ENCODE peak calls at places on chromosomes 16 and 17, in four cellular contexts. One of them, this sample, is unnamed.

GRCh38 chr17:16407911-16408588 is 7.3 kb upstream of the TRPV2 start:
- DNase-seq in IMR-90: peak
- DNase-seq in SK-N-SH: peak
- DNase-seq in K562: peak
- DNase-seq in this sample: peak

GRCh38 chr16:56013962-56014552 is 138.9 kb upstream of the CES5A start:
- DNase-seq in SK-N-SH: no peak
- DNase-seq in IMR-90: peak
- DNase-seq in K562: peak
- DNase-seq in this sample: no peak

GRCh38 chr16:27781195-27781524 is 231.2 kb downstream of the KATNIP start:
- DNase-seq in K562: no peak
- DNase-seq in SK-N-SH: peak
- DNase-seq in IMR-90: no peak
- DNase-seq in this sample: no peak

GRCh38 chr17:75848523-75849303 is 4.5 kb upstream of the UNC13D start:
- DNase-seq in IMR-90: peak
- DNase-seq in SK-N-SH: peak
- DNase-seq in K562: peak
- DNase-seq in this sample: no peak

GRCh38 chr17:75878174-75878998 is at the start of gene TRIM47:
- DNase-seq in K562: peak
- DNase-seq in SK-N-SH: peak
- DNase-seq in IMR-90: peak
- DNase-seq in this sample: no peak

GRCh38 chr17:3888343-3889171 is 4.3 kb downstream of the CAMKK1 start:
- DNase-seq in SK-N-SH: no peak
- DNase-seq in IMR-90: peak
- DNase-seq in K562: peak
- DNase-seq in this sample: no peak

GRCh38 chr17:55510986-55511721 is at the start of gene SMIM36:
- DNase-seq in K562: no peak
- DNase-seq in IMR-90: no peak
- DNase-seq in SK-N-SH: no peak
- DNase-seq in this sample: no peak

GRCh38 chr17:67821871-67822367 is 3.4 kb upstream of the BPTF start:
- DNase-seq in SK-N-SH: no peak
- DNase-seq in IMR-90: no peak
- DNase-seq in K562: no peak
- DNase-seq in this sample: no peak

GRCh38 chr17:68399638-68400403 is 57.5 kb downstream of the WIPI1 start:
- DNase-seq in IMR-90: peak
- DNase-seq in SK-N-SH: no peak
- DNase-seq in K562: no peak
- DNase-seq in this sample: no peak

GRCh38 chr16:6570520-6570919 is 762.1 kb upstream of the RBFOX1 start:
- DNase-seq in IMR-90: no peak
- DNase-seq in SK-N-SH: no peak
- DNase-seq in K562: no peak
- DNase-seq in this sample: no peak

GRCh38 chr17:3804503-3804931 is 3.5 kb upstream of the ITGAE start:
- DNase-seq in K562: no peak
- DNase-seq in SK-N-SH: no peak
- DNase-seq in IMR-90: peak
- DNase-seq in this sample: peak

GRCh38 chr17:68178831-68179230 is 69.0 kb upstream of the AMZ2 start:
- DNase-seq in K562: no peak
- DNase-seq in IMR-90: no peak
- DNase-seq in SK-N-SH: no peak
- DNase-seq in this sample: no peak

GRCh38 chr17:66982011-66982508 is 17.6 kb downstream of the CACNG4 start:
- DNase-seq in SK-N-SH: no peak
- DNase-seq in K562: no peak
- DNase-seq in IMR-90: no peak
- DNase-seq in this sample: no peak

GRCh38 chr17:27807567-27808470 is 7.5 kb upstream of the NOS2 start:
- DNase-seq in IMR-90: no peak
- DNase-seq in SK-N-SH: no peak
- DNase-seq in K562: peak
- DNase-seq in this sample: peak

GRCh38 chr16:11236855-11237254 is 19.1 kb downstream of the SOCS1 start:
- DNase-seq in K562: no peak
- DNase-seq in IMR-90: no peak
- DNase-seq in SK-N-SH: no peak
- DNase-seq in this sample: no peak

GRCh38 chr17:2867441-2868424 is 71.5 kb downstream of the RAP1GAP2 start:
- DNase-seq in IMR-90: peak
- DNase-seq in SK-N-SH: no peak
- DNase-seq in K562: no peak
- DNase-seq in this sample: no peak

GRCh38 chr17:46881015-46881414 is 29.6 kb downstream of the WNT9B start:
- DNase-seq in K562: no peak
- DNase-seq in IMR-90: no peak
- DNase-seq in SK-N-SH: no peak
- DNase-seq in this sample: no peak

GRCh38 chr17:28949185-28950016 is 1.9 kb downstream of the PHF12 start:
- DNase-seq in SK-N-SH: peak
- DNase-seq in K562: peak
- DNase-seq in IMR-90: no peak
- DNase-seq in this sample: no peak

GRCh38 chr16:6690741-6691140 is 641.9 kb upstream of the RBFOX1 start:
- DNase-seq in IMR-90: no peak
- DNase-seq in K562: no peak
- DNase-seq in SK-N-SH: no peak
- DNase-seq in this sample: no peak

GRCh38 chr16:12257926-12258561 is 281.5 kb downstream of the SNX29 start:
- DNase-seq in IMR-90: no peak
- DNase-seq in K562: peak
- DNase-seq in SK-N-SH: no peak
- DNase-seq in this sample: no peak

GRCh38 chr16:57115504-57116182 is 23.3 kb downstream of the CPNE2 start:
- DNase-seq in SK-N-SH: peak
- DNase-seq in K562: no peak
- DNase-seq in IMR-90: peak
- DNase-seq in this sample: no peak

DNA sequence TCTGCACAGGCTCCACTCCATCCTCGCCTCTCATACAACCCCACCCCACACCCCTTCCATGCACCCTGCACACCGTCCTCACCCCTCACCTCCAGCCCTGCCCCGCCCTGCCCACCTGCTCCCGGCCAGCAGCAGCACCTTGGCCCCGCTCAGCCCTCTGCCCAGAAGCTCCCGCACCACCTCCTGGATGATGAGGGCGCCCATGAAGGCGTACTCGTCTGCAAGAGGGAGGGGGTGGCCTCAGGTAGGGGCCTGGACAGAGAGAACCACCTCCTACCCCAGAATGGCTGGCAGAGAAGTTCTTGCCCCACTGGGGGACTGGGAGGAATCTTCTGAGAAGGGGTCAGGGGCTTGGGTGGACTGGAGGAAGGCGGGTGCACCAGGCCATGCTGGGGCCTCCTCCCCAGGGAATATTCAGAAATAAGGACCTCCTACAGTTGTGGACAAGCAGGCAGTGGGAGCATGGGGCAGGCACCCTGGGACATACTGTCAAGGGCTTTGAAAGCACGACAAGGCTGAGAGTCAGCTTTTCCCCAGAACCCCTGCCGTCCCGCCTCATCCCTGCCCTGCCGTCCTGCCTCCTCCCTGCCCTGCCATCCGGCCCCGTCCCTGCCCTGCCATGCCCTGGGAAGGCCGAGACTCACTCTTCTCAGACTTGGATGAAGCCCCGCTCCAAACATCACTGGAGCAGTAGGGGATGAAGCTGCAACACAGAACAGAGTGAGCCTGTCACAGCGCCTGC is 3.1 kb downstream of the NOTUM start:
- DNase-seq in K562: no peak
- DNase-seq in SK-N-SH: no peak
- DNase-seq in IMR-90: no peak
- DNase-seq in this sample: no peak
- TF ChIP-seq RCOR1 in K562: no peak
- TF ChIP-seq RCOR1 in SK-N-SH: no peak
- TF ChIP-seq RCOR1 in IMR-90: no peak
- TF ChIP-seq RCOR1 in this sample: no peak

DNA sequence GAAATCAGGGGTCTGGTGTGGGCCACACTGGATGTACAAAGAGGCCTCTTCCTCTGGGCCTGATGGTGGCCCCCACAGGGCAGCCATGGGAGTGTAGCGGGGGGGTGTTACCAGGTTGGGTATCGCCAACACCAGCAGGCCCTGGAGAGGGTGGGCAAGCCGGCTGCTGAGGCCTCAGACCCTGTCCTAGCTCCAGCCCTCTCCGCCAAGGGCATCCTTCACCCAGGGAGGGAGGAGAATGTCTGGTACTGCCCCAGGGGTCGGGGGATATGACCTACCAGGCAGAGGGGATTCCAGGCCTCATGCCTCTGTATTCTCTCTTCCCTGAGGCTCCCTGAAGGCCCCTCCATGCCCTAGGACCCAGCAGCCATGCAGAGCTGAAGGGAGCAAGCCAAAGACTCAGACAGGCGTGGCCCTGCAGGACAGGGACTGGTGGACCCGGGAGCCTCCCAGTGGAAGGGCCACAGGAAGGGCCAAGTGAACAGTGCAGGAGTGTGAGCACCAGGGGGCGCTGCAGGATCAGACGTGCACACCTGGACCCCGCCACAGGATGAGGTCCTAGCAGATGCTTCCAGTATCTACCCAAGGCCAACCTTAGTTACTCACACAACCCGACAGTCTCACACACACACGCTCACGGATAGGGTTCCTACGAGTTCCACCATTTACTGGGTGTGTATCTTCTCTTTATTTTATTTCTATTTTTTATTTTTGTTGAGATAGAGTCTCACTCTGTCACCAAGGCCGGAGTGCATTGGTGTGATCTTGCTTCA is 10.9 kb upstream of the CES4A start:
- DNase-seq in K562: peak
- DNase-seq in SK-N-SH: peak
- DNase-seq in IMR-90: peak
- DNase-seq in this sample: peak
- H2AFZ ChIP-seq in K562: peak
- H2AFZ ChIP-seq in SK-N-SH: no peak
- H2AFZ ChIP-seq in IMR-90: peak
- H2AFZ ChIP-seq in this sample: peak

GRCh38 chr16:89921131-89921698 is 1.9 kb upstream of the TUBB3 start:
- DNase-seq in SK-N-SH: no peak
- DNase-seq in K562: no peak
- DNase-seq in IMR-90: no peak
- DNase-seq in this sample: no peak

GRCh38 chr16:89918453-89919347 is at the start of gene MC1R:
- DNase-seq in IMR-90: peak
- DNase-seq in K562: peak
- DNase-seq in SK-N-SH: peak
- DNase-seq in this sample: no peak

GRCh38 chr16:89917773-89918452 is 749 bp upstream of the MC1R start:
- DNase-seq in SK-N-SH: peak
- DNase-seq in K562: peak
- DNase-seq in IMR-90: peak
- DNase-seq in this sample: peak

GRCh38 chr16:89920723-89921122 is 2.1 kb downstream of the MC1R start:
- DNase-seq in K562: no peak
- DNase-seq in SK-N-SH: no peak
- DNase-seq in IMR-90: peak
- DNase-seq in this sample: no peak

GRCh38 chr16:89919535-89920406 is 1.1 kb downstream of the MC1R start:
- DNase-seq in SK-N-SH: no peak
- DNase-seq in K562: no peak
- DNase-seq in IMR-90: no peak
- DNase-seq in this sample: no peak
- TF ChIP-seq RCOR1 in SK-N-SH: no peak
- TF ChIP-seq RCOR1 in K562: no peak
- TF ChIP-seq RCOR1 in IMR-90: no peak
- TF ChIP-seq RCOR1 in this sample: no peak

DNA sequence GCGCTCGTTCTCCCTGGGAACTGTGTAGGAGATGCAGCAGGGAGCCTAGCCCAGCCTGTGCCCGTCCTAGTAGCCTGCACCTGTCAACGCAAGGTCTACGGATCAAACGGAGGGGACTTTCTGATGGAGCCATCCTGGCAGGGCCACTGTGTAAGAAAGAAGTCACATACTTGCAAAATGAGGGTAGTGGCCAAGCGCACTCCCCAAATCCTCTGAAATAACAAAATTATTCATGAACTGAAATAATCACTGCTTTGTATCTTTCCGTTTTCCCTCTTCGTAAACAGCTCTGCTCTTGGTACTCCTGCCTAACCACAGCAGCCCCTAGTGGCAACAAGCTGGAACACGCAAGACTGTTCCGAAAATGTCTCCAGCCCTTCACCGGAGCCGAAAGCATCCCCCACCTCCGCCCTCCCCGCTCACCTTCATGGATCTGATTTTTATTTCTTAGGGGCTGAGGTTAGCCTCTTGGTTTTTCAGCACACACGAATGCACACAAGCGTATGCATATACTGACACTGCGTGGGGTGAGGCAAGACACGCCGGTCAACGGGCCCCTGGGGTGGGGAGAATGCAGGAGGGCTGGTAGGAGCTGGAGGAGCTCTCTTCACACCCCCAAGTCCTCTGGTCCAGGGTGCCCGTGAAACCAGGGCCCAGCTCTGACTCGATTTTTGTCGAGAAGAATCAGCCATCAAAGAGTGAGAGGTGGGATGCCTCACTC is 100.8 kb downstream of the ABCC12 start:
- DNase-seq in SK-N-SH: peak
- DNase-seq in K562: peak
- DNase-seq in IMR-90: peak
- DNase-seq in this sample: no peak
- H2AFZ ChIP-seq in SK-N-SH: no peak
- H2AFZ ChIP-seq in K562: peak
- H2AFZ ChIP-seq in IMR-90: peak
- H2AFZ ChIP-seq in this sample: peak

DNA sequence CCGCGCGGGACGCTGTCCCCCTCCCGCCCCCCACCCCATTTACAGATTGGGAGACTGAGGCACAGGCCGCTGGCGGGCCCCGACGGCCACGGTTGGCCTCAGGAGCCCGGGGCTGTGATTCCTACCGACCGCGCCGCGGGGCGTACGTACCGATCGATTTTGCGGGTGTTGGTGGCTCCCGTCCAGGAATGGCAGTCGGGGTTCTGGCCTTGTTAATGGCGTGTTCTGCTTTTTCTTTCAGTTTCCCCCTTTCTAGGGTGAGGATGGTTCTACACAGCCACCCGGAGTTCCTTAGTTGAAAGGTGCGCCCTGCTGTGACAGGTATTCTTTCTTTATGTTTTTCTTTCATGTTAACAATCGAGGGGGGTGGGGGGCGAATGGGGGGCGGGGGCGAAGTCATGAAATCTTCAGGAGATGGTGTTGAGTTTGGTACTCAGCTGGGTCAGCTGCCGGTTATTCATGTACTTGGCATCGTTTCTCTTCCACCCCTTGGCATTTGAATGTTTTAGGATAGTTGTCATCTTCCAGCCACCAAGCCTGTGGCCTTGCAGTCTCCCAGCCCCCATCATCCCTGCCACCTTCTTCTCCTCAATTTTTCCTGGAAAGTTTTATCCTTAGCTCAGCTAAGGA is 750 bp downstream of the CYLD start:
- DNase-seq in IMR-90: peak
- DNase-seq in SK-N-SH: no peak
- DNase-seq in K562: peak
- DNase-seq in this sample: no peak
- TF ChIP-seq RCOR1 in IMR-90: no peak
- TF ChIP-seq RCOR1 in SK-N-SH: no peak
- TF ChIP-seq RCOR1 in K562: no peak
- TF ChIP-seq RCOR1 in this sample: no peak

GRCh38 chr17:80637286-80637703 is 92.7 kb downstream of the RPTOR start:
- DNase-seq in K562: no peak
- DNase-seq in IMR-90: no peak
- DNase-seq in SK-N-SH: no peak
- DNase-seq in this sample: no peak
- H2AFZ ChIP-seq in K562: no peak
- H2AFZ ChIP-seq in IMR-90: no peak
- H2AFZ ChIP-seq in SK-N-SH: no peak
- H2AFZ ChIP-seq in this sample: no peak

This sample was measured in GM12878.